ENCODE peak calls at places on chromosome 12, in five cellular contexts. W, J, U, T and F are unnamed samples.
A peak's percentile ranks its signal among the peaks of the same experiment; 100 is the strongest.

GRCh38 chr12:6787309-6787708 is 2.0 kb upstream of the CD4 start:
- DNase-seq in W (no peak), J (no peak), U (no peak), T (no peak), F (no peak)

GRCh38 chr12:30968211-30968610 is 41.7 kb downstream of the TSPAN11 start:
- DNase-seq in W (no peak), U (no peak), T (no peak), J (peak; percentile 7), F (no peak)

GRCh38 chr12:22437031-22437806 is 102.7 kb upstream of the ST8SIA1 start:
- DNase-seq in T (no peak), U (peak; percentile 1), J (peak; percentile 50), W (no peak), F (no peak)

GRCh38 chr12:95648990-95649791 is 97.9 kb upstream of the USP44 start:
- DNase-seq in U (peak; percentile 75), T (peak; percentile 21), J (peak; percentile 78), W (no peak), F (no peak)

GRCh38 chr12:116314477-116314876 is 37.0 kb upstream of the MED13L start:
- DNase-seq in U (no peak), T (no peak), J (no peak), W (no peak), F (no peak)

GRCh38 chr12:39127401-39127800 is 222.0 kb upstream of the CPNE8 start:
- DNase-seq in U (peak; percentile 36), J (no peak), W (no peak), T (peak; percentile 43), F (no peak)

GRCh38 chr12:6554168-6554989 is 1.5 kb downstream of the IFFO1 start:
- DNase-seq in W (peak; percentile 69), U (peak; percentile 85), J (peak; percentile 88), T (peak; percentile 83), F (no peak)

GRCh38 chr12:13211859-13212664 is 15.5 kb downstream of the EMP1 start:
- DNase-seq in J (no peak), T (peak; percentile 84), U (peak; percentile 80), W (peak; percentile 52), F (no peak)

GRCh38 chr12:130222519-130223255 is 60.4 kb downstream of the FZD10 start:
- DNase-seq in U (no peak), T (no peak), J (no peak), W (no peak), F (no peak)

GRCh38 chr12:116636636-116637519 is 77.7 kb downstream of the MAP1LC3B2 start:
- DNase-seq in T (no peak), J (no peak), W (no peak), U (no peak), F (no peak)

GRCh38 chr12:130335517-130336392 is 1.9 kb upstream of the PIWIL1 start:
- DNase-seq in W (peak; percentile 55), T (peak; percentile 59), J (no peak), U (peak; percentile 64), F (no peak)

GRCh38 chr12:65306229-65306602 is 27.7 kb downstream of the MSRB3 start:
- DNase-seq in T (no peak), U (peak; percentile 28), W (no peak), J (no peak), F (no peak)

GRCh38 chr12:12941450-12942350 is 10.3 kb downstream of the GPRC5D start:
- DNase-seq in T (no peak), W (no peak), J (no peak), U (peak; percentile 61), F (no peak)

GRCh38 chr12:52007158-52007921 is 594 bp downstream of the TAMALIN start:
- DNase-seq in J (peak; percentile 91), W (no peak), T (peak; percentile 48), U (peak; percentile 42), F (no peak)

GRCh38 chr12:11204173-11204572 is 17.4 kb upstream of the TAS2R42 start:
- DNase-seq in W (no peak), J (no peak), T (no peak), U (no peak), F (no peak)

GRCh38 chr12:66668311-66668710 is 10.6 kb downstream of the GRIP1 start:
- DNase-seq in W (no peak), T (peak; percentile 7), J (no peak), U (no peak), F (no peak)

GRCh38 chr12:87107270-87107669 is 851.1 kb upstream of the MGAT4C start:
- DNase-seq in U (no peak), W (no peak), J (no peak), T (no peak), F (no peak)

GRCh38 chr12:108583971-108584370 is 13.9 kb downstream of the TMEM119 start:
- DNase-seq in W (no peak), J (peak; percentile 64), T (no peak), U (no peak), F (no peak)

GRCh38 chr12:12508612-12509011 is 54.1 kb downstream of the DUSP16 start:
- DNase-seq in W (no peak), U (peak; percentile 69), J (no peak), T (peak; percentile 68), F (no peak)

GRCh38 chr12:3697311-3697870 is 55.5 kb downstream of the CRACR2A start:
- DNase-seq in T (no peak), W (no peak), U (peak; percentile 21), J (no peak), F (no peak)

GRCh38 chr12:51269174-51270066 is 795 bp downstream of the SMAGP start:
- DNase-seq in J (peak; percentile 85), T (peak; percentile 61), U (peak; percentile 63), W (no peak), F (no peak)

GRCh38 chr12:32208355-32208754 is 101.7 kb downstream of the BICD1 start:
- DNase-seq in T (no peak), J (no peak), U (no peak), W (no peak), F (no peak)

GRCh38 chr12:904010-904414 is 45.5 kb downstream of the RAD52 start:
- DNase-seq in T (no peak), W (no peak), U (no peak), J (no peak), F (no peak)

GRCh38 chr12:906077-906585 is 43.4 kb downstream of the RAD52 start:
- DNase-seq in W (no peak), T (no peak), J (no peak), U (no peak), F (no peak)

GRCh38 chr12:903055-903454 is 46.4 kb downstream of the RAD52 start:
- DNase-seq in U (no peak), W (no peak), T (no peak), J (no peak), F (no peak)

GRCh38 chr12:905273-906076 is 44.0 kb downstream of the RAD52 start:
- DNase-seq in J (no peak), U (no peak), W (no peak), T (no peak), F (no peak)

GRCh38 chr12:902581-902980 is 46.9 kb downstream of the RAD52 start:
- DNase-seq in W (no peak), J (no peak), U (no peak), T (no peak), F (no peak)
- H3K36me3 ChIP-seq in W (peaks cover 54% of the 10 kb centered on the region), J (peaks cover 50% of the 10 kb centered on the region), U (peaks cover 60% of the 10 kb centered on the region), T (peaks cover 77% of the 10 kb centered on the region), F (peaks cover 50% of the 10 kb centered on the region)

GRCh38 chr12:111673503-111673902 is 12.3 kb downstream of the BRAP start:
- DNase-seq in T (peak; percentile 65), W (peak; percentile 25), U (peak; percentile 56), J (no peak), F (no peak)

GRCh38 chr12:111672822-111673381 is 12.9 kb downstream of the BRAP start:
- DNase-seq in W (no peak), U (no peak), J (no peak), T (no peak), F (no peak)

GRCh38 chr12:111677186-111677585 is 8.6 kb downstream of the BRAP start:
- DNase-seq in T (no peak), U (no peak), J (no peak), W (no peak), F (no peak)
- H3K36me3 ChIP-seq in T (peaks cover 59% of the 10 kb centered on the region), U (peaks cover 30% of the 10 kb centered on the region), J (peaks cover 31% of the 10 kb centered on the region), W (peaks cover 47% of the 10 kb centered on the region), F (peaks cover 64% of the 10 kb centered on the region)

GRCh38 chr12:53532524-53533445 is 25.5 kb upstream of the NPFF start:
- DNase-seq in W (no peak), T (no peak), J (no peak), U (no peak), F (no peak)

GRCh38 chr12:53530920-53531319 is 23.6 kb upstream of the NPFF start:
- DNase-seq in J (no peak), U (peak; percentile 69), W (peak; percentile 43), T (no peak), F (no peak)

GRCh38 chr12:53530056-53530455 is 22.8 kb upstream of the NPFF start:
- DNase-seq in W (no peak), U (no peak), T (no peak), J (no peak), F (no peak)

GRCh38 chr12:53533476-53533875 is 26.2 kb upstream of the NPFF start:
- DNase-seq in J (no peak), W (no peak), T (no peak), U (no peak), F (no peak)

GRCh38 chr12:53532026-53532425 is 24.7 kb upstream of the NPFF start:
- DNase-seq in J (no peak), U (no peak), W (no peak), T (no peak), F (no peak)
- H3K36me3 ChIP-seq in J (peaks cover 38% of the 10 kb centered on the region), U (peaks cover 55% of the 10 kb centered on the region), W (peaks cover 63% of the 10 kb centered on the region), T (peaks cover 53% of the 10 kb centered on the region), F (peaks cover 74% of the 10 kb centered on the region)

GRCh38 chr12:104313568-104314241 is 10.2 kb downstream of the EID3 start:
- DNase-seq in T (no peak), W (no peak), J (no peak), U (no peak), F (no peak)

GRCh38 chr12:104316936-104317335 is 13.4 kb downstream of the EID3 start:
- DNase-seq in U (no peak), W (no peak), T (no peak), J (no peak), F (no peak)

GRCh38 chr12:104317538-104318210 is 14.1 kb downstream of the EID3 start:
- DNase-seq in W (no peak), T (no peak), J (no peak), U (no peak), F (no peak)

GRCh38 chr12:104314242-104314614 is 10.7 kb downstream of the EID3 start:
- DNase-seq in W (no peak), J (no peak), U (peak; percentile 38), T (no peak), F (no peak)

DNA sequence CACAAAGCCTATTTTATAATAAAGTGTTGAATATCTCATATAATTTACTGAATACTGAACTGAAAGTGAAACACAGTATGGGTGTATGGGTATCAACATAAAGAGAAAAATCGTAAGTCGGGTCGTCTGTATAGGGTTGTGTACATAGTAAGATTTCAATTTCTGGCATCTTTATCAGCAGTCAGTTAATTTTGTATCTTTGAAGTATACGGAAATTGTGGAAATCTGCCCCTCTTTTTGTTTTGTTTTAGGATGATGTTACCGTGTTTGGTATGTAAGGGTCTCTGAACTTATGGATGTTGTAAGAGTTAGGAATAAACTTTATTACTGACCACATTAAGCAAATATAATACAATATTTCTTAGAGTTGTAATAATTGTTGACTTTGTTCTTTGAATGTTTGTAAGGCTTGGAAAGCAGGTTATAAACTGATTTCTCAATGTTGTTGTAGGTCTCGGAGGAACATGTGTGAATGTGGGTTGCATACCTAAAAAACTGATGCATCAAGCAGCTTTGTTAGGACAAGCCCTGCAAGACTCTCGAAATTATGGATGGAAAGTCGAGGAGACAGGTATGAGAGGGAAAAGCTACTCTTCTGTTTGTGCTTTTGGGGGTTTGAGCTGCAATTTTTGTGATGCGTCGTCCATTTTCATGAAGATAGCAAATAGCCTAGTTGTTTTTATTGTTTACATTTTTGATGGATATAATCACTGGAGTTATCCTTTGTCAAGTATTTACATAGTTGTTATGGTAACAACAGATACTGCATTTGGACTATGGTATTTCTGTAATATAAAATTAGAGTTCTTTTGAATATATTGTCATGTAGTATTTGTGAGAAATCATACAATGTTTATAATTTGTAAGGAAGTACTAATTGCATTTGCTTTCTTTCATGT is 12.0 kb downstream of the EID3 start:
- DNase-seq in T (no peak), J (no peak), W (no peak), U (no peak), F (no peak)
- H3K36me3 ChIP-seq in T (peaks cover 65% of the 10 kb centered on the region), J (peaks cover 12% of the 10 kb centered on the region), W (peaks cover 72% of the 10 kb centered on the region), U (peaks cover 94% of the 10 kb centered on the region), F (peaks cover 78% of the 10 kb centered on the region)